ENCODE peak calls at places on chromosomes 5 and 9, in nine cellular contexts. X, R, W, K, S, G, F, B and D are unnamed samples.

GRCh38 chr9:93196095-93197055 is 12.4 kb downstream of the WNK2 start:
- DNase-seq in F (no peak), S (no peak), X (no peak), W (no peak), B (no peak), G (no peak), K (no peak), R (no peak), D (peak; percentile 72)

GRCh38 chr5:161546463-161547301 is at the start of gene GABRB2:
- DNase-seq in S (peak; percentile 19), R (peak; percentile 56), G (no peak), K (peak; percentile 61), B (peak; percentile 77), F (peak; percentile 15), X (no peak), W (peak; percentile 33), D (peak; percentile 16)

GRCh38 chr5:99019812-99020697 is 91.2 kb upstream of the CHD1 start:
- DNase-seq in G (peak; percentile 90), W (peak; percentile 88), B (no peak), X (no peak), R (peak; percentile 12), S (no peak), F (peak; percentile 38), K (peak; percentile 95), D (peak; percentile 59)

GRCh38 chr5:145619806-145620205 is 215.3 kb downstream of the PRELID2 start:
- DNase-seq in K (no peak), B (no peak), R (no peak), X (no peak), W (no peak), S (no peak), F (no peak), G (no peak), D (no peak)

GRCh38 chr5:67515762-67516161 is 319.2 kb upstream of the CD180 start:
- DNase-seq in X (no peak), K (no peak), S (no peak), F (no peak), B (no peak), G (no peak), W (no peak), R (no peak), D (no peak)

GRCh38 chr5:178544166-178544834 is 45.9 kb downstream of the COL23A1 start:
- DNase-seq in S (no peak), X (no peak), K (no peak), G (no peak), F (no peak), R (no peak), W (no peak), B (no peak), D (no peak)

GRCh38 chr9:95857122-95857521 is 18.4 kb upstream of the ERCC6L2 start:
- DNase-seq in B (peak; percentile 79), K (peak; percentile 24), W (peak; percentile 93), F (no peak), R (no peak), S (no peak), X (no peak), G (peak; percentile 35), D (peak; percentile 16)

GRCh38 chr9:106828082-106828481 is 34.9 kb upstream of the ZNF462 start:
- DNase-seq in W (no peak), F (no peak), S (no peak), G (no peak), X (no peak), K (no peak), R (no peak), B (no peak), D (no peak)

GRCh38 chr5:149221326-149221725 is 50.3 kb upstream of the AFAP1L1 start:
- DNase-seq in X (no peak), B (peak; percentile 75), F (no peak), S (no peak), K (no peak), G (peak; percentile 52), W (no peak), R (no peak), D (peak; percentile 18)

GRCh38 chr5:64506567-64507321 is 929 bp downstream of the RGS7BP start:
- DNase-seq in S (no peak), F (no peak), X (no peak), G (no peak), W (no peak), R (peak; percentile 24), B (peak; percentile 55), K (no peak), D (no peak)

GRCh38 chr5:160926428-160926827 is 74.4 kb upstream of the ATP10B start:
- DNase-seq in B (no peak), S (no peak), K (no peak), R (peak; percentile 16), F (no peak), G (no peak), W (no peak), X (no peak), D (no peak)

GRCh38 chr9:114078021-114078780 is at the start of gene AMBP:
- DNase-seq in R (no peak), G (no peak), F (no peak), K (no peak), B (no peak), S (no peak), X (no peak), W (no peak), D (peak; percentile 96)

GRCh38 chr9:122095010-122095767 is 2.1 kb upstream of the TTLL11 start:
- DNase-seq in K (peak; percentile 79), G (peak; percentile 44), R (no peak), X (peak; percentile 28), B (peak; percentile 80), S (peak; percentile 26), F (peak; percentile 46), W (peak; percentile 42), D (peak; percentile 48)

GRCh38 chr5:137305971-137306592 is 193.0 kb downstream of the SPOCK1 start:
- DNase-seq in G (no peak), S (no peak), B (no peak), R (no peak), K (no peak), W (no peak), X (no peak), F (no peak), D (no peak)

GRCh38 chr5:15914603-15915002 is 265.0 kb downstream of the MARCHF11 start:
- DNase-seq in G (peak; percentile 26), F (no peak), W (no peak), R (no peak), S (no peak), X (no peak), B (no peak), K (peak; percentile 68), D (no peak)

GRCh38 chr9:13900449-13900848 is 413.5 kb downstream of the NFIB start:
- DNase-seq in X (no peak), W (peak; percentile 42), K (no peak), G (no peak), S (no peak), B (no peak), F (no peak), R (no peak), D (no peak)

GRCh38 chr5:160970605-160971191 is 118.7 kb upstream of the ATP10B start:
- DNase-seq in G (no peak), W (no peak), K (peak; percentile 47), S (no peak), X (no peak), F (no peak), R (no peak), B (peak; percentile 57), D (no peak)

GRCh38 chr5:179239256-179240135 is 105.8 kb downstream of the ADAMTS2 start:
- DNase-seq in K (no peak), X (no peak), R (no peak), F (no peak), S (no peak), W (no peak), B (no peak), G (no peak), D (no peak)

GRCh38 chr5:160271396-160271795 is 41.0 kb downstream of the CCNJL start:
- DNase-seq in S (no peak), G (no peak), F (no peak), X (no peak), K (no peak), W (no peak), R (no peak), B (peak; percentile 86), D (no peak)

GRCh38 chr9:129402341-129402739 is 218.6 kb downstream of the C9orf50 start:
- DNase-seq in G (no peak), S (no peak), F (no peak), R (peak; percentile 80), K (no peak), B (peak; percentile 68), W (no peak), X (no peak), D (no peak)

GRCh38 chr5:96432245-96433065 is 593 bp downstream of the PCSK1 start:
- DNase-seq in R (peak; percentile 41), B (peak; percentile 78), X (no peak), F (no peak), K (peak; percentile 37), W (no peak), S (no peak), G (no peak), D (no peak)

GRCh38 chr5:43042176-43042625 is 2.1 kb upstream of the ANXA2R start:
- DNase-seq in X (peak; percentile 94), K (peak; percentile 91), B (peak; percentile 90), G (peak; percentile 86), S (peak; percentile 85), W (no peak), R (no peak), F (peak; percentile 54), D (peak; percentile 47)

GRCh38 chr5:138230261-138230660 is 17.1 kb upstream of the CDC23 start:
- DNase-seq in K (peak; percentile 73), B (peak; percentile 96), R (no peak), S (no peak), G (peak; percentile 59), W (peak; percentile 21), X (no peak), F (no peak), D (no peak)

GRCh38 chr5:8693341-8693844 is 824.4 kb downstream of the MTRR start:
- DNase-seq in K (no peak), S (no peak), G (no peak), B (no peak), W (no peak), X (no peak), F (no peak), R (no peak), D (no peak)

GRCh38 chr5:159826351-159827222 is 89.7 kb upstream of the ADRA1B start:
- DNase-seq in R (peak; percentile 47), B (peak; percentile 33), S (no peak), G (peak; percentile 75), F (peak; percentile 9), X (no peak), K (peak; percentile 87), W (peak; percentile 86), D (no peak)

GRCh38 chr5:14852779-14853178 is 18.8 kb downstream of the ANKH start:
- DNase-seq in B (no peak), K (no peak), R (no peak), S (no peak), G (no peak), X (no peak), W (no peak), F (no peak), D (no peak)

GRCh38 chr5:179171816-179172745 is 111.9 kb downstream of the ZNF354C start:
- DNase-seq in W (no peak), R (no peak), S (no peak), K (no peak), G (no peak), B (no peak), X (no peak), F (no peak), D (no peak)

GRCh38 chr9:96020822-96021615 is 145.5 kb downstream of the ERCC6L2 start:
- DNase-seq in K (peak; percentile 55), G (no peak), X (peak; percentile 44), R (peak; percentile 70), B (peak; percentile 42), F (no peak), S (peak; percentile 32), W (peak; percentile 44), D (no peak)

GRCh38 chr5:172646716-172647285 is 5.7 kb downstream of the NEURL1B start:
- DNase-seq in W (no peak), B (peak; percentile 78), R (peak; percentile 78), X (no peak), G (no peak), S (no peak), F (no peak), K (peak; percentile 28), D (peak; percentile 25)

GRCh38 chr9:96218821-96219614 is 83.0 kb downstream of the HSD17B3 start:
- DNase-seq in K (no peak), B (no peak), F (no peak), G (no peak), W (no peak), X (peak; percentile 2), R (peak; percentile 38), S (no peak), D (no peak)

GRCh38 chr5:147921134-147921533 is 14.8 kb upstream of the C5orf46 start:
- DNase-seq in W (no peak), B (no peak), S (no peak), K (no peak), X (no peak), F (no peak), R (no peak), G (no peak), D (no peak)